ENCODE peak calls at places on chromosomes 13 and 19, in four cellular contexts. G is pancreas; Q is CD4-positive, alpha-beta T cell; B is HepG2. C is an unnamed sample.

GRCh38 chr13:86174632-86175031 is 375.4 kb upstream of the SLITRK6 start:
- DNase-seq in G (no peak), Q (no peak), B (no peak), C (no peak)

GRCh38 chr19:31718041-31718440 is 368.8 kb upstream of the TSHZ3 start:
- DNase-seq in G (no peak), Q (no peak), B (no peak), C (no peak)

GRCh38 chr19:5308471-5309437 is 31.9 kb downstream of the PTPRS start:
- DNase-seq in G (peak), Q (no peak), B (no peak), C (no peak)

GRCh38 chr13:47076536-47076935 is 179.7 kb upstream of the HTR2A start:
- DNase-seq in G (no peak), Q (no peak), B (no peak), C (no peak)

GRCh38 chr19:29285878-29286277 is 72.9 kb upstream of the UQCRFS1 start:
- DNase-seq in G (no peak), Q (no peak), B (no peak), C (peak)

GRCh38 chr13:79398169-79398568 is 7.9 kb downstream of the RBM26 start:
- DNase-seq in G (no peak), Q (no peak), B (no peak), C (no peak)

GRCh38 chr13:92012787-92013186 is 614.4 kb downstream of the GPC5 start:
- DNase-seq in G (no peak), Q (no peak), B (no peak), C (no peak)

GRCh38 chr13:97125810-97126738 is 96.1 kb upstream of the MBNL2 start:
- DNase-seq in G (no peak), Q (no peak), B (no peak), C (no peak)

GRCh38 chr13:105403065-105403464 is 1132.4 kb downstream of the EFNB2 start:
- DNase-seq in G (no peak), Q (no peak), B (no peak), C (no peak)

GRCh38 chr13:31767175-31767900 is 28.0 kb downstream of the RXFP2 start:
- DNase-seq in G (no peak), Q (no peak), B (no peak), C (no peak)

GRCh38 chr13:49587311-49587847 is 2.0 kb upstream of the RCBTB1 start:
- DNase-seq in G (no peak), Q (no peak), B (peak), C (no peak)

GRCh38 chr13:91758724-91759123 is 360.3 kb downstream of the GPC5 start:
- DNase-seq in G (no peak), Q (no peak), B (no peak), C (no peak)

GRCh38 chr13:101708115-101708514 is 255.6 kb downstream of the ITGBL1 start:
- DNase-seq in G (no peak), Q (no peak), B (no peak), C (no peak)

GRCh38 chr19:19068659-19069509 is 5.1 kb downstream of the SLC25A42 start:
- DNase-seq in G (no peak), Q (no peak), B (no peak), C (no peak)

GRCh38 chr19:29831041-29831548 is 19.3 kb downstream of the CCNE1 start:
- DNase-seq in G (no peak), Q (peak), B (no peak), C (no peak)

GRCh38 chr19:4534836-4535658 is at the start of gene PLIN5:
- DNase-seq in G (peak), Q (peak), B (peak), C (peak)

GRCh38 chr19:8831832-8832131 is 322 bp downstream of the ZNF558 start:
- DNase-seq in G (no peak), Q (no peak), B (no peak), C (no peak)

GRCh38 chr13:48629282-48629681 is 24.4 kb upstream of the CYSLTR2 start:
- DNase-seq in G (no peak), Q (no peak), B (peak), C (no peak)

GRCh38 chr19:58476498-58477015 is 405 bp downstream of the ZNF446 start:
- DNase-seq in G (no peak), Q (no peak), B (peak), C (no peak)

GRCh38 chr19:19446655-19447437 is 41.4 kb downstream of the GATAD2A start:
- DNase-seq in G (no peak), Q (no peak), B (no peak), C (no peak)

GRCh38 chr19:50357178-50358100 is 8.0 kb downstream of the NAPSA start:
- DNase-seq in G (peak), Q (peak), B (peak), C (peak)

GRCh38 chr19:14116918-14117578 is 514 bp downstream of the PRKACA start:
- DNase-seq in G (peak), Q (peak), B (no peak), C (no peak)

GRCh38 chr19:30653646-30654386 is 281.6 kb downstream of the ZNF536 start:
- DNase-seq in G (no peak), Q (no peak), B (no peak), C (no peak)

GRCh38 chr13:34420975-34421719 is 520.9 kb upstream of the NBEA start:
- DNase-seq in G (no peak), Q (no peak), B (no peak), C (no peak)
- TF ChIP-seq CTCF in G (no peak), Q (no peak), B (no peak), C (peak)

GRCh38 chr13:111216166-111216960 is 101.3 kb downstream of the ARHGEF7 start:
- DNase-seq in G (no peak), Q (peak), B (peak), C (no peak)
- TF ChIP-seq CTCF in G (no peak), Q (peak), B (peak), C (peak)

GRCh38 chr19:45527731-45528130 is 20.5 kb downstream of the VASP start:
- DNase-seq in G (no peak), Q (no peak), B (no peak), C (no peak)

GRCh38 chr19:45526971-45527370 is 19.7 kb downstream of the VASP start:
- DNase-seq in G (no peak), Q (no peak), B (no peak), C (no peak)

GRCh38 chr19:45528149-45528743 is 21.0 kb downstream of the VASP start:
- DNase-seq in G (peak), Q (no peak), B (no peak), C (no peak)

GRCh38 chr19:45531349-45531748 is 24.1 kb downstream of the VASP start:
- DNase-seq in G (no peak), Q (no peak), B (no peak), C (no peak)

DNA sequence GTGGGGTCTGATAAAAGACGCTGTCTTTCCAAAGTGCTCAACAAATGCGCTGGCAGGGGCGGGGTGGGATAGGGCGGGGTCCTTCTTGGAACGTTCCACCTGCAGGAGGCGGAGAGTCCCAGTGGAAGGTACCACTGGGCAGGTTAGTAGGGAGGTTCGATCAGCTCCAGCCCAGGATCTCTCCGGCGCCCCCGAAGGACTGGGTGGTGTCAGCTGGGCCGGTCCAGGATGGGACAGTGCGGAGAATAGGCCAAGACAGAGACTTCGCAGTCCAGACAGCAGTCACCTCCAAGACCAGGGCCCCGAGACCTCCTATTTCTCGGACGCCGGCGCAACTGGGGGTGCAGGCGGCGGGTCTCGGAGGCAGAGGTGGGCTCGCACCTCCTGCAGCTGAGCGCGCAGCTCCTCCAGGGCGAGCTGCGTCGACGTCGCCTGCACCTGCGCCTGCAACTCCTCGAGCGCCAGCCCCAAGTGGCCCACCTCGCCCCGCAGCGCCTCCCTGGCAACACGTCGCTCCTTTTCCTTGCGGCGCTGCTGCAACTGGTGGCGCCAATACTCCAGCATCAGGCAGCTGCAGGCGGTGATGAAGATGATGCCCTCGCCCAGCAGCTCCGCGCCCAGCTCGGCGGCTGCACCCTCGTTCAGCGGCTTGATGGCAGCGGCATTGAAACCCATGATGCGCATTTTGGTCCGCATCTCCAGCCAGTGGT is 21.6 kb downstream of the VASP start:
- DNase-seq in G (peak), Q (peak), B (no peak), C (no peak)
- TF ChIP-seq CTCF in G (no peak), Q (no peak), B (no peak), C (no peak)

GRCh38 chr19:1592755-1593628 is at the start of gene MBD3:
- DNase-seq in G (peak), Q (peak), B (peak), C (peak)
- TF ChIP-seq CTCF in G (no peak), Q (no peak), B (no peak), C (no peak)

GRCh38 chr19:47275866-47276461 is 1.3 kb downstream of the INAFM1 start:
- DNase-seq in G (peak), Q (no peak), B (no peak), C (no peak)

GRCh38 chr19:47283405-47284059 is 8.8 kb downstream of the INAFM1 start:
- DNase-seq in G (no peak), Q (no peak), B (no peak), C (no peak)

GRCh38 chr19:47274891-47275865 is 493 bp downstream of the INAFM1 start:
- DNase-seq in G (peak), Q (no peak), B (no peak), C (peak)

GRCh38 chr19:47284324-47284899 is 9.7 kb downstream of the INAFM1 start:
- DNase-seq in G (peak), Q (no peak), B (peak), C (peak)

DNA sequence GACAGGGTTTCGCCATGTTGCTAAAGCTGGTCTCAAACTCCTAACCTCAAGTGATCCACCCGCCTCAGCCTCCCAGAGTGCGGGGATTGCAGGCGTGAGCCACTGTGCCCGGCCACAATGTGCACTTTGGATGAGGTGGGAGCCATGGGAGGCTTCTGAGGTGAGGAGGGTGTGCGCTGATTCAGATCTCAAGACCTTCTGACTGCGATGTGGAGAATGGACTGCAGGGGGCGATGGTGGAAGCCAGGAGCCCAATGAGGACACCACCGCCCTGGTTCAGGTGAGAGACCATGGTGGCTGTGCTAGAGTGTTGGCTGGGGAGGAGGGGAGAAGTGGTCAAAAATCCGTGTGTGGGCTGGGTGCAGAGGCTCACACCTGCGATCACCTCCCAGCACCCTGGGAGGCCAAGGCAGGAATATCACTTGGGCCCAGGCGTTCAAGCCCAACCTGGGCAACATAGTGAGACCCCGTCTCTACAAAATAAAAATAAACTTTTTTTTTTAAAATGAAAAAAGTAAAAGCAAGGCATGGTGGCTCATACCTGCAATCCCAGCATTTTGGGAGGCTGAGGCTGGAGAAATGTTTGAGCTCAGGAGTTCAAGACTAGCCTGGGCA is 5.6 kb downstream of the INAFM1 start:
- DNase-seq in G (no peak), Q (peak), B (peak), C (peak)
- TF ChIP-seq CTCF in G (no peak), Q (no peak), B (peak), C (peak)

GRCh38 chr19:48329167-48329891 is 4.0 kb downstream of the EMP3 start:
- DNase-seq in G (no peak), Q (peak), B (no peak), C (no peak)

GRCh38 chr19:48332351-48332661 is 7.0 kb downstream of the EMP3 start:
- DNase-seq in G (no peak), Q (no peak), B (no peak), C (no peak)

GRCh38 chr19:48332662-48333466 is 7.5 kb downstream of the EMP3 start:
- DNase-seq in G (peak), Q (peak), B (peak), C (peak)

GRCh38 chr19:48333467-48334384 is 8.4 kb downstream of the EMP3 start:
- DNase-seq in G (peak), Q (peak), B (no peak), C (peak)

DNA sequence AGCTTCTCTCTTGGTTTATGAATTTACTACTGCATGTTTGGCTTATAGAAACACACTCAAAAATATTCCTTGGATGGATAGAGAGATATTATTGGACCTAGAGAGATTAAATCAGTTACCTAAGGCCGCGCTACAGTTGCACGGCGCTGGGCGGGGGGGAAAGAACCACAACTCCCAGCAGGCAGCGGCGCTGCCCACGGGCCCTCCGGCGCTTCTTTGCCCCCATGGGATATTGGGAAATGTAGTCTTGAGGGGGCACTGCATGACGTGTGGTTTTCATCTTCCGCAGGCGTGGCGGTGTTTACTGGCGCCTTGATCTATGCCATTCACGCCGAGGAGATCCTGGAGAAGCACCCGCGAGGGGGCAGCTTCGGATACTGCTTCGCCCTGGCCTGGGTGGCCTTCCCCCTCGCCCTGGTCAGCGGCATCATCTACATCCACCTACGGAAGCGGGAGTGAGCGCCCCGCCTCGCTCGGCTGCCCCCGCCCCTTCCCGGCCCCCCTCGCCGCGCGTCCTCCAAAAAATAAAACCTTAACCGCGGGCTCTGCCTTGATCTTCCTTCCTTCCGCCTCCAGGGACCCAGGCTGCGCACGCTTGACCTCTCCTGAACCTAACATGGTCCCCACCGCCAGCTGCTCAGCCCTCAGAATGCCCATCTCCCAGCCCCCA is 4.8 kb downstream of the EMP3 start:
- DNase-seq in G (peak), Q (peak), B (no peak), C (peak)
- TF ChIP-seq CTCF in G (no peak), Q (no peak), B (no peak), C (peak)

GRCh38 chr19:480016-480855 is 16.1 kb upstream of the MADCAM1 start:
- DNase-seq in G (peak), Q (peak), B (peak), C (peak)
- TF ChIP-seq CTCF in G (peak), Q (no peak), B (peak), C (peak)

DNA sequence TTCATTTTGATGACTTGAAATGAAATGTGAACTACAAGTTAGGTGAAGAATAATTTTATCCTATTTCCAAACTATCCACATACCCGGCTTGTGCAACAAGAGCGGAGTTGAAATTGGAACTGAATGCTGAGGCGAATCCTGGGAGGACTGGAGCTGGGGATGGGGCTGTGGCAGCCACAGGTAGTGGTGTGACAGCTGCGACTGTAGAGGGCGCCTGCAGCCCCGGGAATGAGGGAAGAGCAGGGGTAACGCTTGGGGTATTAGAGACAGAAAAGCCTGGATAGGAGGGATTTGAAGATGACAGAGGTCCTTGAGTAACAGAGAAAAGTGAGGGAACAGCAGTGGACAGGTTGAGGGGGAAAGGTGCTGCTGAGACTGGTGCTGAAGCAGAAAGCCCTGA is 22.0 kb upstream of the STOML3 start:
- DNase-seq in G (no peak), Q (no peak), B (no peak), C (no peak)
- TF ChIP-seq CTCF in G (no peak), Q (no peak), B (peak), C (peak)

DNA sequence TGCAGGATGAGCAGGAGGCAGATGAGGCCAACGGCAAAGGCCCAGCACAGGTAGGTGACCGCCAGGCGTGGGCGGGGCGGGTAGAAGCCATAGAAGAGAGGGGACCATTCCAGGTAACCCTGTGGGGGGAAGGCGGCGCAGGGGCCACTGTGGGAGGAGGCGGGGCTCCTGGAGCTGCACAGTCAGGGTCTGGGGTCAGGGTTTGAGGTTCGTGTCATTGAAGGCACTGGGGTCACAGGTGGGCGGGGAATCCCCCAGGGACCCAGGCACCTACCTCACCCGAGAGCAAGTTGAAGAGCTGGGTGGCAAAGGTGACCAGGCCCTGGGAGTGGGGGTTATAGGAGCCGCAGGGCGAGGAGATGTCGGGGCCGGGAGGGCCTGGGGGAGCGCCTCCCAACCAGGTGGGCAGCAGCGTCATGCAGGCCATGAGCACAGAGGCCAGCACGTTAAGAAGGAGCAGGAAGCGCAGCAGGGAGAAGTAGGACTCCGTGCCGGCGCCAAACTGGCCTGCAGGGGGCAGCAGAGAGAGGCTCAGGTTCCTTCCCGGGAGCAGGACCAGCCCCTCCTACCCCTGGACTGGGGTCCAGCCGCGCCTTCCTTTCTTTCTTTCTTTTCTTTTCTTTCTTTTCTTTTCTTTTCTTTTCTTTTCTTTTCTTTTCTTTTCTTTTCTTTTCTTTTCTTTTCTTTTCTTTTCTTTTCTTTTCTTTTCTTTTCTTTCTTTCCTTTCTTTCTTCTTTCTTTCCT is 4.6 kb downstream of the TMC4 start:
- DNase-seq in G (peak), Q (peak), B (peak), C (peak)
- TF ChIP-seq CTCF in G (peak), Q (peak), B (peak), C (peak)

GRCh38 chr19:37963190-37963947 is 56.4 kb downstream of the SIPA1L3 start:
- DNase-seq in G (no peak), Q (no peak), B (peak), C (no peak)
- TF ChIP-seq CTCF in G (no peak), Q (no peak), B (peak), C (no peak)

C was measured in neural crest cell.